ENCODE peak calls at places on chromosomes 12 and 14, in four cellular contexts. One of them, this sample, is unnamed.

GRCh38 chr12:12979151-12979550 is 20.9 kb downstream of the HEBP1 start:
- DNase-seq in PC-9: no peak
- DNase-seq in transverse colon: no peak
- DNase-seq in fibroblast of lung: peak; percentile 55
- DNase-seq in this sample: no peak

GRCh38 chr12:43586646-43587245 is 34.7 kb upstream of the ADAMTS20 start:
- DNase-seq in PC-9: peak; percentile 51
- DNase-seq in transverse colon: no peak
- DNase-seq in fibroblast of lung: no peak
- DNase-seq in this sample: no peak

GRCh38 chr12:57096099-57096572 is 7.2 kb downstream of the NAB2 start:
- DNase-seq in PC-9: no peak
- DNase-seq in transverse colon: no peak
- DNase-seq in fibroblast of lung: no peak
- DNase-seq in this sample: peak; percentile 86

GRCh38 chr12:26227376-26227775 is 32.0 kb downstream of the SSPN start:
- DNase-seq in PC-9: no peak
- DNase-seq in transverse colon: no peak
- DNase-seq in fibroblast of lung: no peak
- DNase-seq in this sample: no peak

GRCh38 chr12:126784328-126784921 is 1482.5 kb upstream of the TMEM132C start:
- DNase-seq in PC-9: peak; percentile 35
- DNase-seq in transverse colon: peak; percentile 30
- DNase-seq in fibroblast of lung: no peak
- DNase-seq in this sample: no peak

GRCh38 chr12:94762259-94762942 is 112.0 kb upstream of the TMCC3 start:
- DNase-seq in PC-9: no peak
- DNase-seq in transverse colon: no peak
- DNase-seq in fibroblast of lung: no peak
- DNase-seq in this sample: no peak

GRCh38 chr14:88248606-88249005 is 74.5 kb downstream of the KCNK10 start:
- DNase-seq in PC-9: no peak
- DNase-seq in transverse colon: no peak
- DNase-seq in fibroblast of lung: no peak
- DNase-seq in this sample: no peak

GRCh38 chr14:67943947-67944346 is 124.4 kb downstream of the RAD51B start:
- DNase-seq in PC-9: peak; percentile 54
- DNase-seq in transverse colon: peak; percentile 75
- DNase-seq in fibroblast of lung: peak; percentile 92
- DNase-seq in this sample: peak; percentile 88

GRCh38 chr12:24822121-24822899 is 126.6 kb downstream of the BCAT1 start:
- DNase-seq in PC-9: no peak
- DNase-seq in transverse colon: no peak
- DNase-seq in fibroblast of lung: peak; percentile 90
- DNase-seq in this sample: no peak

GRCh38 chr12:48185181-48185919 is 1.9 kb downstream of the CCDC184 start:
- DNase-seq in PC-9: no peak
- DNase-seq in transverse colon: no peak
- DNase-seq in fibroblast of lung: no peak
- DNase-seq in this sample: no peak

GRCh38 chr12:19105468-19105867 is 24.1 kb upstream of the PLEKHA5 start:
- DNase-seq in PC-9: no peak
- DNase-seq in transverse colon: no peak
- DNase-seq in fibroblast of lung: no peak
- DNase-seq in this sample: no peak

GRCh38 chr12:131784909-131785762 is 43.1 kb upstream of the MMP17 start:
- DNase-seq in PC-9: no peak
- DNase-seq in transverse colon: no peak
- DNase-seq in fibroblast of lung: peak; percentile 6
- DNase-seq in this sample: no peak

GRCh38 chr12:125185311-125185739 is 120.1 kb downstream of the AACS start:
- DNase-seq in PC-9: no peak
- DNase-seq in transverse colon: no peak
- DNase-seq in fibroblast of lung: no peak
- DNase-seq in this sample: no peak

DNA sequence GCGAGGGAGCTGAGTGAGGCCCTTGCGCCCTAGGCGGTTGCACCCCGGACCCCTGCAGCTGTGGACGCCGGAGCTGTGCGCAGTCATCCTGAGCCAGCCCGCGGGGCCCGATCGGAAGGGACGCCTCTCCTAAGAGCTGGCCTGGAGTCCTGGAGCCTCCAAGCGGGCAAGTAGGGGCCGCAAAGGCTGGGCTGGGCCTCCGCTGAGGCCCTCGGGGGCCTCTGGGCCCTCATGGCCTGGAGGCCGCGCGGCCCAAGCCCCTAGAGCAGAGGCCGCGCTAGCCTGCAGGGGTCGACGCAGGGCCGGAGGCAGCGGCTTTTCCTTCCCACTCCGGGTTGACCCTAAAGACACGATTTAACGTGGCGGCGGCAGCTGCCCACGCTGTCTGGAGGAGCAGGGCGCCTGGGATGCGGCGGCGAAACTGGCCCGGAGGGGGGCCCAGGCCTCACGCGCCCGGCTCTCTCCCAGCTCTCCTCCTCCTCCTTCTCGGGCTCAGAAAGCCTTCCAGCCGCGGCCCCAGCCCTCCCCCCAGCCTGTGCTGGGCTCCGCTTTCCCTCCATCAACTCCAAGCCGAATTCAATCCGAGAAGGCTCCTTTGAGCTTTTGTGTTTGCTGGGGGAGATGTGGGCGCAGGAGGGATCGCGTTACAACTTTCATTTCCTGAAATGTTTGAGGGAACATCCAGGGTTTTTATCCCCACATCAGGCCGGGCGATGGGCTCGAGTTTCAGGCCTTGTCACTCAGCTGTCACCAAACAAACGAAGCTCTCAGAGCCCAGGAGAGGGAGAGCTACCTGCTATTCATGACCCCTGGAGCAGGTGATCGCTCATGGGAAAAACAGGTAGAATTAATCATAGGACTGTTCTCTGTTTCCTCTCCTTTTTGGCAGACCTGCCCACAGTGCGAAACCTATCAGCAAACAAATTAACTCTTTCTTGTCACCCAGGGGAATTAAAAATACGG is 11.5 kb downstream of the SIX1 start:
- DNase-seq in PC-9: no peak
- DNase-seq in transverse colon: no peak
- DNase-seq in fibroblast of lung: peak; percentile 47
- DNase-seq in this sample: peak; percentile 21
- TF ChIP-seq CTCF in PC-9: no peak
- TF ChIP-seq CTCF in transverse colon: no peak
- TF ChIP-seq CTCF in fibroblast of lung: no peak
- TF ChIP-seq CTCF in this sample: no peak

GRCh38 chr14:64973026-64973442 is 898 bp upstream of the RAB15 start:
- DNase-seq in PC-9: no peak
- DNase-seq in transverse colon: peak; percentile 37
- DNase-seq in fibroblast of lung: no peak
- DNase-seq in this sample: no peak
- H3K4me3 ChIP-seq in PC-9: peak overlapping the region; percentile 83
- H3K4me3 ChIP-seq in transverse colon: peak overlapping the region; percentile 79
- H3K4me3 ChIP-seq in fibroblast of lung: no peak overlapping the region
- H3K4me3 ChIP-seq in this sample: no peak overlapping the region

DNA sequence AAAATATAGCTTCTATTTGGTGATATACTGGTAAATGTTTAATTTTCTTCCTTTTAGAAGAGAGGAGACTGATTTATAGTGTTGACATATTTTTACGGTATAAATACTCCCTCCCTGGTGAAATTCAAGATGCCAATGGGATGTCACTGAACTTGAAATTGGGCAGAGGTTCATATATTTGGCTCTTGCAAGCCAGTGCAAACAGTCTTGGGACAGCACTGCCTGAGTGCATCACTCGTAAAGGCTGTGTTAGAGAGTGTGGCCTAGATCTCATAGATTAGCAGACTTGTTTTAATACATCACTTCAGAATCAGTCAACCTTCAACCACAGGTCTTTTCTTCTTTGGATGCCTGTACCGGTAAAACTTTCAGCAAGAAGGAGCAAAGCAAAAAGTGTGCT is 681.0 kb downstream of the NRXN3 start:
- DNase-seq in PC-9: no peak
- DNase-seq in transverse colon: no peak
- DNase-seq in fibroblast of lung: no peak
- DNase-seq in this sample: peak; percentile 55
- H3K27ac ChIP-seq in PC-9: no peak overlapping the region
- H3K27ac ChIP-seq in transverse colon: no peak overlapping the region
- H3K27ac ChIP-seq in fibroblast of lung: no peak overlapping the region
- H3K27ac ChIP-seq in this sample: no peak overlapping the region

DNA sequence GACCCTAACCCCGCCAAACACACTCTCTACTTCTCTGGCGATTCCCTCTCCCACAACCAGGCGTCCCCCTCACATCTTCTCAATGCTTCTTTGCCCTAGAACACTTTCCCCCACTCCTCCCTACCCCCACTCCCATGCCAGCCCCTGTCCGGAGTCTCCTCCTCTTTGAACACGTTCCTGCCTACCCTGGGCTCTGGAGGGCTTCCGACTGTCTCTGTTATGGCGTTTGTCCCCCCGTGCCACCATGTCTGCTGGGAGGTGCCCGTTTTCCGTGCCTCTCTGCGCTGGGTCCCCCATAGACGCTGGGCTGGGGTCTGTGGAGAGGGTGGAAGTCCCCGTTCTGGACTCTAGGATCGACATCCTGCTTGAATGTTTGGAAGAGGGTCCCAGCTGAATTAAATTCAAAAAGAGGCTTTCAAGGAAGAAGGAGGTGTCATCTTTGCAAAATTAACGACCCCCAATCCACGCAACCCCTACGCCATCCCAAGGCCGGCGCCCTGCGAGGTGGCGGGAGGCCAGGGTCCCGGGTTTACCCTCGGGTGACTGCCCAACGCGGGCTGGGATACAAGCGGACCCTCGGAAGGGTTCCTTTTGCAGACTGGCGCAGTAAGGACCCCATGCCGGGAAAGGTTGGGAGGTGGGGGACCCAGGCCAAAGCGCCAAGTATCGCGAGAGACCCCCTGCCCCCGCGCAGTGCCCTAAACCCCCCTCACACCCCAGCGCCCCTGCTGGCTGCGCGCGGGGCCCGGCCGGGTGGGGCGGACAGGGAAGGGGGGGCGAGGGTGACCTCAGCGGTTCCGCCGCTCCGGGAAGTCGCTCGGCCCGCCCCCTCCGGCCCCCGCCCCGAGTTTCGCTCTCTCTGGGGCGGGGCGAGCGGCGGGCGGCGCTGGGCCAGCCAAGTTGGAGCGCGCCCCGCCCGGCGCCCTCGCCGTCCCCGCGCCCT is 973 bp upstream of the ZBTB42 start:
- DNase-seq in PC-9: peak; percentile 66
- DNase-seq in transverse colon: peak; percentile 92
- DNase-seq in fibroblast of lung: peak; percentile 78
- DNase-seq in this sample: peak; percentile 87
- TF ChIP-seq CTCF in PC-9: no peak
- TF ChIP-seq CTCF in transverse colon: peak; percentile 45
- TF ChIP-seq CTCF in fibroblast of lung: peak; percentile 28
- TF ChIP-seq CTCF in this sample: peak; percentile 12

DNA sequence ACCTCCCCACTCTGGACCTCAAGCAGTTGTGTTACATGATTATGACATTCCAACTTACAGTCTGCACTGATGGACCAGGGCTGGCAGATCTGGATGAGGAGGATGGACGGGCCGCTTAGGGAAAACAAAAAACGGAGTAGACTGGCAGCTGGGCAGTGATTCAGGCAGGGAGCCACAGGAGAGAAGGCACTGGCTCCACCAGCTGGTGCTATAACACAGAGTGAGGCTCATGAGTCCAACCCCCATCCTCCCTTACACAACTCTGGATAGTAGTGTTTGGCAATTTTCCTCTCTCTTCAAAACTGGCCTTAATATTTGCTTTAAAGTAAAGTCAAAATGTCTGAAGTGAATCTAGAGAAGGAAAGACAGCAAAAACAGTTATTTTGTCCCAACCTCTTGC is 9.7 kb upstream of the RIC8B start:
- DNase-seq in PC-9: no peak
- DNase-seq in transverse colon: no peak
- DNase-seq in fibroblast of lung: peak; percentile 56
- DNase-seq in this sample: no peak
- H3K4me3 ChIP-seq in PC-9: no peak overlapping the region
- H3K4me3 ChIP-seq in transverse colon: no peak overlapping the region
- H3K4me3 ChIP-seq in fibroblast of lung: no peak overlapping the region
- H3K4me3 ChIP-seq in this sample: no peak overlapping the region

This sample was measured in prostate gland.